ENCODE peak calls at places on chromosomes 12 and 14, in nine cellular contexts. P is NCI-H2107; H is stimulated activated CD4-positive, alpha-beta T cell treated with anti-CD3 and anti-CD28 coated beads, Interleukin-15, amount 100 ng/mL, for 48 hours; Z is activated naive CD8-positive, alpha-beta T cell treated with anti-CD3 and anti-CD28 coated beads for 36 hours; W is H7; V is T-helper 9 cell; Q is cerebellar cortex; D is GM23338; J is kidney tubule cell. O is an unnamed sample.

GRCh38 chr12:9761407-9761736 is 671 bp upstream of the CD69 start:
- DNase-seq in P (no peak), H (no peak), Z (no peak), W (no peak), V (no peak), Q (no peak), D (no peak), J (peak), O (no peak)

GRCh38 chr14:59055439-59056045 is 132.9 kb upstream of the DAAM1 start:
- DNase-seq in P (no peak), H (peak), Z (no peak), W (peak), V (no peak), Q (peak), D (peak), J (peak), O (peak)

GRCh38 chr14:95514131-95515079 is 2.0 kb downstream of the SYNE3 start:
- DNase-seq in P (peak), H (no peak), Z (no peak), W (peak), V (no peak), Q (no peak), D (peak), J (no peak), O (no peak)

GRCh38 chr14:58662028-58662427 is 24.3 kb downstream of the DACT1 start:
- DNase-seq in P (no peak), H (no peak), Z (no peak), W (no peak), V (no peak), Q (no peak), D (no peak), J (no peak), O (no peak)

GRCh38 chr12:19652391-19652790 is 213.1 kb downstream of the AEBP2 start:
- DNase-seq in P (no peak), H (no peak), Z (no peak), W (no peak), V (no peak), Q (no peak), D (no peak), J (no peak), O (no peak)

GRCh38 chr12:124470806-124471205 is 96.6 kb downstream of the NCOR2 start:
- DNase-seq in P (no peak), H (no peak), Z (no peak), W (no peak), V (no peak), Q (no peak), D (no peak), J (no peak), O (no peak)

GRCh38 chr12:601976-602699 is 61.1 kb downstream of the NINJ2 start:
- DNase-seq in P (no peak), H (no peak), Z (no peak), W (no peak), V (no peak), Q (no peak), D (no peak), J (no peak), O (no peak)

GRCh38 chr12:117277875-117278274 is 83.6 kb downstream of the NOS1 start:
- DNase-seq in P (no peak), H (no peak), Z (no peak), W (peak), V (no peak), Q (no peak), D (peak), J (no peak), O (no peak)

GRCh38 chr12:57750561-57751431 is 1.3 kb downstream of the CDK4 start:
- DNase-seq in P (no peak), H (no peak), Z (no peak), W (no peak), V (no peak), Q (no peak), D (no peak), J (no peak), O (no peak)